ENCODE peak calls at places on chromosomes 13 and 19, in five cellular contexts. X, F, D, P and W are unnamed samples.

GRCh38 chr13:97757807-97758206 is 195.7 kb upstream of the IPO5 start:
- DNase-seq in X (peak; percentile 89), F (no peak), D (no peak), P (no peak), W (peak; percentile 89)

GRCh38 chr19:8468761-8469458 is 24.1 kb downstream of the HNRNPM start:
- DNase-seq in X (no peak), F (no peak), D (no peak), P (no peak), W (peak; percentile 90)

GRCh38 chr19:54465367-54466109 is 2.0 kb upstream of the LENG9 start:
- DNase-seq in X (no peak), F (no peak), D (no peak), P (no peak), W (no peak)

GRCh38 chr13:33326723-33327122 is 41.2 kb upstream of the STARD13 start:
- DNase-seq in X (no peak), F (no peak), D (no peak), P (no peak), W (no peak)

GRCh38 chr19:16417660-16418596 is 53.8 kb downstream of the EPS15L1 start:
- DNase-seq in X (peak; percentile 62), F (no peak), D (peak; percentile 65), P (peak; percentile 93), W (no peak)

GRCh38 chr19:28488006-28488405 is 724.9 kb downstream of the UQCRFS1 start:
- DNase-seq in X (no peak), F (no peak), D (no peak), P (no peak), W (no peak)

GRCh38 chr13:51910508-51910907 is 48.7 kb downstream of the CCDC70 start:
- DNase-seq in X (no peak), F (no peak), D (no peak), P (peak; percentile 82), W (no peak)

GRCh38 chr19:3095375-3096191 is 1.4 kb downstream of the GNA11 start:
- DNase-seq in X (no peak), F (no peak), D (no peak), P (no peak), W (no peak)

GRCh38 chr19:43563816-43564215 is 11.5 kb downstream of the XRCC1 start:
- DNase-seq in X (no peak), F (no peak), D (no peak), P (no peak), W (no peak)

GRCh38 chr19:48271531-48272151 is 1.8 kb downstream of the ZNF114 start:
- DNase-seq in X (peak; percentile 51), F (no peak), D (no peak), P (peak; percentile 88), W (no peak)

GRCh38 chr13:106472621-106473020 is 62.8 kb downstream of the EFNB2 start:
- DNase-seq in X (no peak), F (no peak), D (no peak), P (no peak), W (no peak)

GRCh38 chr13:109131698-109132257 is 502.4 kb downstream of the MYO16 start:
- DNase-seq in X (peak; percentile 24), F (no peak), D (no peak), P (no peak), W (no peak)

GRCh38 chr13:40485611-40486517 is 180.6 kb downstream of the FOXO1 start:
- DNase-seq in X (no peak), F (no peak), D (no peak), P (peak; percentile 78), W (no peak)

GRCh38 chr13:109778102-109778542 is 8.3 kb downstream of the IRS2 start:
- DNase-seq in X (no peak), F (no peak), D (no peak), P (no peak), W (no peak)

GRCh38 chr13:39025433-39025839 is 12.5 kb downstream of the PROSER1 start:
- DNase-seq in X (no peak), F (no peak), D (no peak), P (no peak), W (no peak)

GRCh38 chr19:18119243-18120105 is 21.9 kb downstream of the MAST3 start:
- DNase-seq in X (no peak), F (no peak), D (no peak), P (no peak), W (no peak)

GRCh38 chr19:58531052-58531600 is 11.5 kb upstream of the ZBTB45 start:
- DNase-seq in X (no peak), F (no peak), D (no peak), P (no peak), W (no peak)

GRCh38 chr19:13633109-13633508 is 126.8 kb upstream of the CACNA1A start:
- DNase-seq in X (no peak), F (no peak), D (no peak), P (no peak), W (no peak)

GRCh38 chr13:113792821-113793717 is 34.0 kb downstream of the TMEM255B start:
- DNase-seq in X (no peak), F (no peak), D (no peak), P (peak; percentile 83), W (no peak)

GRCh38 chr19:13118424-13119193 is 545 bp downstream of the NACC1 start:
- DNase-seq in X (peak; percentile 30), F (no peak), D (peak; percentile 52), P (no peak), W (no peak)

GRCh38 chr13:40993987-40994386 is 25.1 kb downstream of the ELF1 start:
- DNase-seq in X (no peak), F (no peak), D (no peak), P (no peak), W (no peak)

GRCh38 chr13:45121421-45121820 is 1.1 kb downstream of the GTF2F2 start:
- DNase-seq in X (peak; percentile 46), F (no peak), D (no peak), P (no peak), W (no peak)

GRCh38 chr13:27449081-27449603 is 1.2 kb downstream of the MTIF3 start:
- DNase-seq in X (no peak), F (no peak), D (no peak), P (no peak), W (no peak)

GRCh38 chr13:27446986-27447583 is 3.3 kb downstream of the MTIF3 start:
- DNase-seq in X (no peak), F (no peak), D (no peak), P (no peak), W (no peak)

GRCh38 chr13:27450921-27451461 is 627 bp upstream of the MTIF3 start:
- DNase-seq in X (peak; percentile 49), F (no peak), D (peak; percentile 29), P (peak; percentile 91), W (no peak)

GRCh38 chr13:27449936-27450828 is at the start of gene MTIF3:
- DNase-seq in X (peak; percentile 92), F (peak; percentile 79), D (peak; percentile 94), P (peak; percentile 98), W (peak; percentile 76)

GRCh38 chr13:27448308-27448707 is 2.1 kb downstream of the MTIF3 start:
- DNase-seq in X (no peak), F (no peak), D (no peak), P (no peak), W (no peak)
- H3K4me3 ChIP-seq in X (no peak overlapping the region), F (no peak overlapping the region), D (no peak overlapping the region), P (no peak overlapping the region), W (peak overlapping the region; percentile 14)

DNA sequence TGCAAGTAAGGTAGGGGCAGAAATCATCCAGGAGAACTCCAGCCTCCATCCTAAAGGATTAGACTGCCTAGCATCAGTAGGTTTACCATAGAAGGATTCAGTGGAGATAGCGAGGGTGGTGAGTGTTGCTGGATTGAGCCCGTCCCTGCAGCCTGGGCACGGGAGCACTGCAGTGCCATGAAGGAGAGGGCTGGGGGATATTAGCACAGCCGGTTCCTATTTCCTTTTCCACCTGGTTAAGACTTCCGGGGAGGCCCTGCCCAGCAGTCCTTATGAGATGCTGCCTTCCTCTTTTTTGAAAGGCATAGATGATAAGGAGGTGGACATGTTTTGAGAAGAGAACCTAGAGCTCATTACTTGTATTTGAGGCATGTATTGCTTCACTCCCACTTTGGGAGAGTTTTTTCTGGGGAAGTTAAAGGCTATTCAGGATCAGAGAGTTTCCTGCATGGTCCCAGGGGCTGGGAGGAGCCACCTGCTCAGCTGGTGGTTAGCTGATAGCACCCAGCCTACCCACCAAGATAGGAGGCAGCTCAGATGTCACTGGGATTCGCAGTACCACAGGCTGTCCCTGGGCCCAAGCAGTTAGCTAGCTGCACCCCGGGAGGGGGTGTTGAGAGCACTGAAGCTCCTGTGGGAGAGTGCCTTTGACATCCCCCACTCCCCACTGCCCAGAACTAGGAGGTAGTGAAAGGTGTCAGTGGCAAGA is 17.2 kb downstream of the ACTN4 start:
- DNase-seq in X (no peak), F (no peak), D (no peak), P (no peak), W (no peak)
- H3K4me3 ChIP-seq in X (no peak overlapping the region), F (no peak overlapping the region), D (no peak overlapping the region), P (no peak overlapping the region), W (no peak overlapping the region)

DNA sequence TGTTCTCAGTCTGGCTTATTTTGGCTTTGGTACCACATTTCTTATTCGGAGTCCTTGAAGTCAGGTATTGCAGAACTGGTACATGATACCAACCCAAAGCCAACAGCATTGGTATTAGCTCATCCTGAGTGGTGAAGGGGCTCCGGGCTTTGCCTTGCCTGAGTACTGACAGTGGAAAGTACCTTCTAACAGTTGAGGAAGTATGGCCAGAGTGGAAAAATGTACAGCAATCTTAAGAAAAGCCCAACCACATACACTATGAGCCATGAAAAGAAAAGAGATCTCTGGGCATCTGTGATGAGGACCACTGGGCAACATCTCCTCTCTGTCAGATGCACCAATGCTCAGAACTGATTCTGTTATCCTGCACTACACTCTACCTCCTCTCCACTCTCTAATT is 8.3 kb downstream of the LCP1 start:
- DNase-seq in X (no peak), F (no peak), D (no peak), P (no peak), W (no peak)
- H3K4me3 ChIP-seq in X (no peak overlapping the region), F (no peak overlapping the region), D (no peak overlapping the region), P (no peak overlapping the region), W (no peak overlapping the region)

GRCh38 chr13:30307194-30307965 is at the start of gene KATNAL1:
- DNase-seq in X (peak; percentile 66), F (peak; percentile 10), D (peak; percentile 80), P (peak; percentile 94), W (no peak)

GRCh38 chr13:30303269-30303668 is 4.1 kb downstream of the KATNAL1 start:
- DNase-seq in X (no peak), F (no peak), D (no peak), P (no peak), W (no peak)

GRCh38 chr13:30306762-30307193 is 573 bp downstream of the KATNAL1 start:
- DNase-seq in X (peak; percentile 94), F (peak; percentile 39), D (peak; percentile 94), P (peak; percentile 98), W (peak; percentile 70)

GRCh38 chr13:30307966-30308290 is 577 bp upstream of the KATNAL1 start:
- DNase-seq in X (no peak), F (no peak), D (no peak), P (no peak), W (no peak)

DNA sequence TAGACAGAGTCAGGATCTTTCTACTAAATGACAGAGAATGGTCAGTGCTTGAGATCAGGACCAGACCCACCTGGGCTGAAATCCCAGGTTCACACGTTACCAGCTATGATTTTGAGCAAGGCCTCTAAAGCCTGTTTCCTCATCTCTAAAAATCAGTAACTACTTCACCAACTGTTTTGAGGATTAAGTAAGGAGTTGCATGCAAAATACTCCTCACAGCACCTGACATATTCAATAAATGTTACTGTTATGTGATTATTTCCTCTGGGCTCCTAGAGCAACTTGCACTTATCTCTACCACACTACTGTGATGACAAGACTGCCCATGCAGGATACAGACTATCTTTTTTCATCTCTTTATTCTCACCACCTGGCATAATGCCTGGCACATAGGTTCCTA is 1.9 kb downstream of the KATNAL1 start:
- DNase-seq in X (no peak), F (no peak), D (no peak), P (no peak), W (no peak)
- H3K4me3 ChIP-seq in X (peak overlapping the region; percentile 78), F (no peak overlapping the region), D (peak overlapping the region; percentile 96), P (no peak overlapping the region), W (peak overlapping the region; percentile 90)